ENCODE peak calls at places on chromosomes 13 and 19, in six cellular contexts. N, W, I, F, T and S are unnamed samples. For H3K9me3, the result is how much of the 10 kb centered on the place peaks cover.

GRCh38 chr19:5786593-5787551 is 2.3 kb upstream of the PRR22 start:
- DNase-seq in N (no peak), W (no peak), I (no peak), F (no peak), T (no peak), S (no peak)

GRCh38 chr13:24306632-24307031 is 2.7 kb upstream of the C1QTNF9 start:
- DNase-seq in N (no peak), W (no peak), I (no peak), F (no peak), T (no peak), S (no peak)

GRCh38 chr19:35790981-35791813 is 15.8 kb downstream of the ARHGAP33 start:
- DNase-seq in N (no peak), W (no peak), I (peak), F (no peak), T (no peak), S (no peak)

GRCh38 chr13:23518231-23518630 is 52.0 kb upstream of the TNFRSF19 start:
- DNase-seq in N (no peak), W (peak), I (no peak), F (no peak), T (no peak), S (no peak)

GRCh38 chr13:36998624-36999041 is 507 bp downstream of the ALG5 start:
- DNase-seq in N (peak), W (no peak), I (peak), F (no peak), T (no peak), S (peak)

GRCh38 chr13:105735269-105735668 is 800.2 kb downstream of the EFNB2 start:
- DNase-seq in N (no peak), W (no peak), I (no peak), F (no peak), T (no peak), S (no peak)

GRCh38 chr13:33544308-33544707 is 258.8 kb upstream of the STARD13 start:
- DNase-seq in N (no peak), W (no peak), I (no peak), F (no peak), T (no peak), S (no peak)

GRCh38 chr19:13234518-13234917 is 84.3 kb downstream of the IER2 start:
- DNase-seq in N (peak), W (peak), I (peak), F (peak), T (peak), S (peak)

GRCh38 chr19:15841875-15842569 is 26.6 kb upstream of the OR10H1 start:
- DNase-seq in N (no peak), W (no peak), I (no peak), F (no peak), T (no peak), S (no peak)

GRCh38 chr19:47356900-47357299 is 7.8 kb downstream of the DHX34 start:
- DNase-seq in N (no peak), W (no peak), I (peak), F (no peak), T (no peak), S (no peak)

GRCh38 chr19:29702958-29703320 is 12.1 kb downstream of the C19orf12 start:
- DNase-seq in N (no peak), W (no peak), I (no peak), F (no peak), T (no peak), S (no peak)

GRCh38 chr13:99308481-99309087 is 1.4 kb upstream of the GPR183 start:
- DNase-seq in N (no peak), W (no peak), I (no peak), F (no peak), T (no peak), S (no peak)

GRCh38 chr13:109654341-109655205 is 131.8 kb downstream of the IRS2 start:
- DNase-seq in N (no peak), W (no peak), I (no peak), F (no peak), T (no peak), S (no peak)

GRCh38 chr13:41458187-41458938 is 1.0 kb downstream of the RGCC start:
- DNase-seq in N (no peak), W (no peak), I (peak), F (no peak), T (peak), S (no peak)

GRCh38 chr13:96581741-96582140 is 412.5 kb downstream of the OXGR1 start:
- DNase-seq in N (no peak), W (no peak), I (no peak), F (no peak), T (no peak), S (no peak)

GRCh38 chr13:71169125-71169524 is 697.9 kb downstream of the DACH1 start:
- DNase-seq in N (no peak), W (no peak), I (no peak), F (no peak), T (no peak), S (no peak)

GRCh38 chr13:20254076-20254475 is 22.0 kb upstream of the GJB6 start:
- DNase-seq in N (no peak), W (no peak), I (no peak), F (no peak), T (no peak), S (no peak)

GRCh38 chr13:98199480-98199879 is 22.4 kb upstream of the RNF113B start:
- DNase-seq in N (no peak), W (no peak), I (no peak), F (no peak), T (no peak), S (no peak)

GRCh38 chr19:48543121-48543710 is 8.8 kb upstream of the SULT2B1 start:
- DNase-seq in N (no peak), W (no peak), I (no peak), F (no peak), T (no peak), S (peak)

GRCh38 chr13:68254151-68254550 is 1024.0 kb upstream of the PCDH9 start:
- DNase-seq in N (no peak), W (no peak), I (no peak), F (no peak), T (no peak), S (no peak)

GRCh38 chr19:58044886-58045285 is 11.1 kb downstream of the ZSCAN1 start:
- DNase-seq in N (no peak), W (peak), I (no peak), F (no peak), T (no peak), S (no peak)
- H3K9me3 ChIP-seq in N (under half), W (under half), I (under half), F (under half), T (under half), S (under half)

GRCh38 chr13:107864543-107865460 is 350.5 kb downstream of the LIG4 start:
- DNase-seq in N (no peak), W (peak), I (no peak), F (no peak), T (no peak), S (no peak)

GRCh38 chr13:107867701-107868661 is 347.4 kb downstream of the LIG4 start:
- DNase-seq in N (no peak), W (peak), I (no peak), F (no peak), T (no peak), S (no peak)

GRCh38 chr13:107866666-107867623 is 348.4 kb downstream of the LIG4 start:
- DNase-seq in N (no peak), W (no peak), I (no peak), F (no peak), T (no peak), S (no peak)

GRCh38 chr13:107866007-107866665 is 349.2 kb downstream of the LIG4 start:
- DNase-seq in N (no peak), W (no peak), I (no peak), F (no peak), T (no peak), S (no peak)

GRCh38 chr13:107865643-107866006 is 349.7 kb downstream of the LIG4 start:
- DNase-seq in N (no peak), W (no peak), I (no peak), F (no peak), T (no peak), S (no peak)
- H3K4me3 ChIP-seq in N (no peak), W (peak), I (no peak), F (no peak), T (no peak), S (peak)

GRCh38 chr19:22893855-22894270 is 61.8 kb downstream of the ZNF723 start:
- DNase-seq in N (no peak), W (no peak), I (no peak), F (no peak), T (no peak), S (no peak)
- H3K9me3 ChIP-seq in N (under half), W (under half), I (under half), F (under half), T (under half), S (under half)

DNA sequence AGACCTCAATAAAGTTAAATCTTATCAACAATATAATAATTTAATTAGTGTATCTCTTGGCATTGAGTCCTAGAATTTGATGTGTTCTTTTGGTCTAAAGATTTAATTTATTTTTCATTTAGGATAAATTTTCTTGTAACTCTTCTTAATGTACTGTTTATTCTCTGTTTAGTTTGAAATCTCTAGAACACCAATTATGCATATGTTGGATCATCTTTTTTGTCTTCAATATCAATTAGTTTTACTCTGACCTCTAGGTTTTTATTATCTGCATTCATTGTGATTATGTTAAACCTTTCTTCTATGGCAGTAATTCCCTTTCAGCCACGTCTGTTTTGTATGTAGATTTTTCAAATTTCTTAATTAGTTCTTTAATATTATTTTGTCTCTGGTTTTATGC is 93.8 kb upstream of the ARHGEF7 start:
- DNase-seq in N (no peak), W (no peak), I (no peak), F (no peak), T (no peak), S (no peak)
- H3K4me3 ChIP-seq in N (no peak), W (no peak), I (no peak), F (no peak), T (no peak), S (no peak)

DNA sequence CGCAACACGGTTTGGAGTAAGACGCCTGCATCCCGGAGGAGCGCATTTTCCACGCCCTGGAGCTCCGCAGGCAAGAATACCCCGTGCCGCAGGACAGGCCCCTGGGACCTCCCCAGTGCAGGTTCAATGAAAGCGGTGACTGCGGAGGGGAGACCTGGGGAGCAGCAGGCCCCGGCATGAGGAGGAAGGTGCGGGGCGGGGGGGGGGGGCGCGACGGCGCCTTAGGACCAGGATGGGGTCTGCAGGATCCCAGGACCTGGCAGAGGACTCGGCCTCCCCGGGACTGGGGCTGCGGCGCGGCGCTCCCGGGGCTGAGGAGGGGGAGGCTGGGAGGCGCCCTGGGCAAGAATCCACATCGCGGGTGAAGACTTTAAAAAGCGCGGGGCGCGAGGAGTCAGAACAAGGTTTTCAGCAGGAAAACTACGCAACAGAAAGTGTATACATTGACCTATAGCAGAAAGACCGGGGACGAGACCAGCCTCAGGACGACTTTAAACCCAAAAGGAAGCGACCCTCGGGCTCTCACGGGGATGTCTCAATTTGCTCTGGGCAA is 428 bp downstream of the ZNF611 start:
- DNase-seq in N (peak), W (peak), I (peak), F (no peak), T (no peak), S (no peak)
- H3K9me3 ChIP-seq in N (under half), W (under half), I (under half), F (under half), T (under half), S (under half)

GRCh38 chr19:18002347-18002850 is 5.6 kb upstream of the ARRDC2 start:
- DNase-seq in N (no peak), W (no peak), I (peak), F (no peak), T (no peak), S (no peak)
- H3K4me3 ChIP-seq in N (no peak), W (peak), I (peak), F (peak), T (peak), S (peak)